ENCODE peak calls at places on chromosomes 13 and 19, in ten cellular contexts. One of them, this sample, is unnamed.

GRCh38 chr13:24271611-24272451 is 37.5 kb upstream of the C1QTNF9 start:
- DNase-seq in brain microvascular endothelial cell: peak
- DNase-seq in HCT116: no peak
- DNase-seq in neural progenitor cell: peak
- DNase-seq in keratinocyte: no peak
- DNase-seq in CD8-positive, alpha-beta T cell: peak
- DNase-seq in A673: peak
- DNase-seq in OCI-LY7: no peak
- DNase-seq in heart right ventricle: peak
- DNase-seq in breast epithelium: no peak
- DNase-seq in this sample: peak

GRCh38 chr13:29362849-29363604 is 232.5 kb downstream of the SLC7A1 start:
- DNase-seq in CD8-positive, alpha-beta T cell: no peak
- DNase-seq in keratinocyte: no peak
- DNase-seq in brain microvascular endothelial cell: peak
- DNase-seq in OCI-LY7: peak
- DNase-seq in heart right ventricle: peak
- DNase-seq in A673: peak
- DNase-seq in neural progenitor cell: peak
- DNase-seq in HCT116: peak
- DNase-seq in breast epithelium: no peak
- DNase-seq in this sample: peak

GRCh38 chr19:16247353-16248182 is 49.9 kb downstream of the AP1M1 start:
- DNase-seq in CD8-positive, alpha-beta T cell: peak
- DNase-seq in neural progenitor cell: peak
- DNase-seq in breast epithelium: peak
- DNase-seq in OCI-LY7: peak
- DNase-seq in brain microvascular endothelial cell: peak
- DNase-seq in HCT116: peak
- DNase-seq in keratinocyte: no peak
- DNase-seq in A673: peak
- DNase-seq in heart right ventricle: peak
- DNase-seq in this sample: peak

GRCh38 chr13:39607876-39608275 is 4.9 kb upstream of the LHFPL6 start:
- DNase-seq in keratinocyte: no peak
- DNase-seq in OCI-LY7: no peak
- DNase-seq in neural progenitor cell: no peak
- DNase-seq in A673: no peak
- DNase-seq in heart right ventricle: no peak
- DNase-seq in HCT116: no peak
- DNase-seq in brain microvascular endothelial cell: no peak
- DNase-seq in breast epithelium: no peak
- DNase-seq in CD8-positive, alpha-beta T cell: no peak
- DNase-seq in this sample: no peak

GRCh38 chr19:14786421-14786851 is 8.1 kb upstream of the ADGRE2 start:
- DNase-seq in heart right ventricle: no peak
- DNase-seq in OCI-LY7: peak
- DNase-seq in brain microvascular endothelial cell: no peak
- DNase-seq in neural progenitor cell: peak
- DNase-seq in CD8-positive, alpha-beta T cell: no peak
- DNase-seq in keratinocyte: no peak
- DNase-seq in breast epithelium: no peak
- DNase-seq in HCT116: no peak
- DNase-seq in A673: peak
- DNase-seq in this sample: no peak

GRCh38 chr13:41137241-41137640 is 4.6 kb upstream of the KBTBD6 start:
- DNase-seq in neural progenitor cell: no peak
- DNase-seq in keratinocyte: peak
- DNase-seq in CD8-positive, alpha-beta T cell: no peak
- DNase-seq in HCT116: no peak
- DNase-seq in A673: no peak
- DNase-seq in OCI-LY7: no peak
- DNase-seq in brain microvascular endothelial cell: no peak
- DNase-seq in heart right ventricle: no peak
- DNase-seq in breast epithelium: no peak
- DNase-seq in this sample: no peak

GRCh38 chr19:10286803-10287737 is at the start of gene ICAM4:
- DNase-seq in CD8-positive, alpha-beta T cell: no peak
- DNase-seq in breast epithelium: no peak
- DNase-seq in OCI-LY7: peak
- DNase-seq in neural progenitor cell: peak
- DNase-seq in heart right ventricle: peak
- DNase-seq in A673: peak
- DNase-seq in brain microvascular endothelial cell: no peak
- DNase-seq in keratinocyte: no peak
- DNase-seq in HCT116: no peak
- DNase-seq in this sample: no peak

GRCh38 chr19:35885225-35885624 is 15.1 kb downstream of the NFKBID start:
- DNase-seq in heart right ventricle: no peak
- DNase-seq in keratinocyte: no peak
- DNase-seq in CD8-positive, alpha-beta T cell: no peak
- DNase-seq in HCT116: no peak
- DNase-seq in neural progenitor cell: no peak
- DNase-seq in A673: no peak
- DNase-seq in brain microvascular endothelial cell: no peak
- DNase-seq in OCI-LY7: no peak
- DNase-seq in breast epithelium: no peak
- DNase-seq in this sample: no peak

GRCh38 chr13:99953138-99953755 is 18.3 kb downstream of the ZIC5 start:
- DNase-seq in brain microvascular endothelial cell: no peak
- DNase-seq in OCI-LY7: no peak
- DNase-seq in breast epithelium: no peak
- DNase-seq in heart right ventricle: no peak
- DNase-seq in HCT116: no peak
- DNase-seq in keratinocyte: no peak
- DNase-seq in CD8-positive, alpha-beta T cell: no peak
- DNase-seq in neural progenitor cell: no peak
- DNase-seq in A673: no peak
- DNase-seq in this sample: no peak

GRCh38 chr19:12974301-12975220 is 5.2 kb downstream of the DAND5 start:
- DNase-seq in keratinocyte: no peak
- DNase-seq in OCI-LY7: no peak
- DNase-seq in heart right ventricle: no peak
- DNase-seq in breast epithelium: no peak
- DNase-seq in A673: no peak
- DNase-seq in neural progenitor cell: no peak
- DNase-seq in brain microvascular endothelial cell: no peak
- DNase-seq in HCT116: no peak
- DNase-seq in CD8-positive, alpha-beta T cell: no peak
- DNase-seq in this sample: no peak

GRCh38 chr13:25725104-25725503 is 326.7 kb downstream of the SHISA2 start:
- DNase-seq in heart right ventricle: no peak
- DNase-seq in keratinocyte: no peak
- DNase-seq in neural progenitor cell: peak
- DNase-seq in HCT116: no peak
- DNase-seq in brain microvascular endothelial cell: no peak
- DNase-seq in OCI-LY7: no peak
- DNase-seq in A673: no peak
- DNase-seq in breast epithelium: no peak
- DNase-seq in CD8-positive, alpha-beta T cell: no peak
- DNase-seq in this sample: no peak

GRCh38 chr19:50324331-50324730 is 4.8 kb downstream of the KCNC3 start:
- DNase-seq in brain microvascular endothelial cell: no peak
- DNase-seq in neural progenitor cell: no peak
- DNase-seq in breast epithelium: no peak
- DNase-seq in CD8-positive, alpha-beta T cell: no peak
- DNase-seq in A673: no peak
- DNase-seq in keratinocyte: no peak
- DNase-seq in HCT116: no peak
- DNase-seq in OCI-LY7: no peak
- DNase-seq in heart right ventricle: no peak
- DNase-seq in this sample: no peak

GRCh38 chr19:32396046-32396652 is 9.4 kb upstream of the DPY19L3 start:
- DNase-seq in keratinocyte: no peak
- DNase-seq in breast epithelium: no peak
- DNase-seq in OCI-LY7: no peak
- DNase-seq in CD8-positive, alpha-beta T cell: no peak
- DNase-seq in A673: no peak
- DNase-seq in HCT116: no peak
- DNase-seq in neural progenitor cell: no peak
- DNase-seq in heart right ventricle: no peak
- DNase-seq in brain microvascular endothelial cell: no peak
- DNase-seq in this sample: no peak

GRCh38 chr19:43620061-43621001 is 902 bp upstream of the ZNF428 start:
- DNase-seq in CD8-positive, alpha-beta T cell: peak
- DNase-seq in heart right ventricle: no peak
- DNase-seq in OCI-LY7: no peak
- DNase-seq in HCT116: no peak
- DNase-seq in A673: no peak
- DNase-seq in breast epithelium: no peak
- DNase-seq in keratinocyte: no peak
- DNase-seq in brain microvascular endothelial cell: no peak
- DNase-seq in neural progenitor cell: no peak
- DNase-seq in this sample: no peak

GRCh38 chr13:51922771-51923480 is 61.2 kb downstream of the CCDC70 start:
- DNase-seq in OCI-LY7: peak
- DNase-seq in brain microvascular endothelial cell: no peak
- DNase-seq in HCT116: no peak
- DNase-seq in A673: no peak
- DNase-seq in CD8-positive, alpha-beta T cell: no peak
- DNase-seq in keratinocyte: no peak
- DNase-seq in neural progenitor cell: no peak
- DNase-seq in breast epithelium: no peak
- DNase-seq in heart right ventricle: no peak
- DNase-seq in this sample: no peak

GRCh38 chr19:16889429-16889882 is 657 bp downstream of the F2RL3 start:
- DNase-seq in keratinocyte: no peak
- DNase-seq in breast epithelium: no peak
- DNase-seq in neural progenitor cell: no peak
- DNase-seq in heart right ventricle: peak
- DNase-seq in brain microvascular endothelial cell: no peak
- DNase-seq in A673: no peak
- DNase-seq in OCI-LY7: no peak
- DNase-seq in CD8-positive, alpha-beta T cell: no peak
- DNase-seq in HCT116: no peak
- DNase-seq in this sample: no peak

GRCh38 chr13:20390526-20391175 is 135.0 kb downstream of the CRYL1 start:
- DNase-seq in brain microvascular endothelial cell: no peak
- DNase-seq in A673: no peak
- DNase-seq in keratinocyte: no peak
- DNase-seq in CD8-positive, alpha-beta T cell: no peak
- DNase-seq in breast epithelium: no peak
- DNase-seq in neural progenitor cell: no peak
- DNase-seq in OCI-LY7: no peak
- DNase-seq in heart right ventricle: no peak
- DNase-seq in HCT116: no peak
- DNase-seq in this sample: no peak

GRCh38 chr13:49124693-49125304 is 95.3 kb upstream of the MLNR start:
- DNase-seq in A673: no peak
- DNase-seq in breast epithelium: no peak
- DNase-seq in HCT116: no peak
- DNase-seq in OCI-LY7: no peak
- DNase-seq in heart right ventricle: no peak
- DNase-seq in keratinocyte: no peak
- DNase-seq in CD8-positive, alpha-beta T cell: no peak
- DNase-seq in neural progenitor cell: no peak
- DNase-seq in brain microvascular endothelial cell: no peak
- DNase-seq in this sample: no peak
- H3K27ac ChIP-seq in A673: no peak
- H3K27ac ChIP-seq in breast epithelium: no peak
- H3K27ac ChIP-seq in HCT116: no peak
- H3K27ac ChIP-seq in OCI-LY7: no peak
- H3K27ac ChIP-seq in heart right ventricle: no peak
- H3K27ac ChIP-seq in keratinocyte: no peak
- H3K27ac ChIP-seq in CD8-positive, alpha-beta T cell: no peak
- H3K27ac ChIP-seq in neural progenitor cell: no peak
- H3K27ac ChIP-seq in brain microvascular endothelial cell: no peak
- H3K27ac ChIP-seq in this sample: no peak

GRCh38 chr19:40090256-40091204 is at the start of gene ZNF780A:
- DNase-seq in brain microvascular endothelial cell: peak
- DNase-seq in neural progenitor cell: peak
- DNase-seq in A673: peak
- DNase-seq in heart right ventricle: peak
- DNase-seq in CD8-positive, alpha-beta T cell: peak
- DNase-seq in keratinocyte: no peak
- DNase-seq in HCT116: peak
- DNase-seq in breast epithelium: peak
- DNase-seq in OCI-LY7: peak
- DNase-seq in this sample: peak
- H3K27ac ChIP-seq in brain microvascular endothelial cell: peak
- H3K27ac ChIP-seq in neural progenitor cell: no peak
- H3K27ac ChIP-seq in A673: peak
- H3K27ac ChIP-seq in heart right ventricle: peak
- H3K27ac ChIP-seq in CD8-positive, alpha-beta T cell: peak
- H3K27ac ChIP-seq in keratinocyte: peak
- H3K27ac ChIP-seq in HCT116: peak
- H3K27ac ChIP-seq in breast epithelium: peak
- H3K27ac ChIP-seq in OCI-LY7: peak
- H3K27ac ChIP-seq in this sample: peak

GRCh38 chr19:39124136-39124764 is 1.3 kb upstream of the PAK4 start:
- DNase-seq in brain microvascular endothelial cell: no peak
- DNase-seq in heart right ventricle: no peak
- DNase-seq in keratinocyte: no peak
- DNase-seq in breast epithelium: no peak
- DNase-seq in OCI-LY7: no peak
- DNase-seq in A673: no peak
- DNase-seq in HCT116: no peak
- DNase-seq in neural progenitor cell: no peak
- DNase-seq in CD8-positive, alpha-beta T cell: no peak
- DNase-seq in this sample: no peak
- H3K27ac ChIP-seq in brain microvascular endothelial cell: no peak
- H3K27ac ChIP-seq in heart right ventricle: no peak
- H3K27ac ChIP-seq in keratinocyte: no peak
- H3K27ac ChIP-seq in breast epithelium: no peak
- H3K27ac ChIP-seq in OCI-LY7: no peak
- H3K27ac ChIP-seq in A673: no peak
- H3K27ac ChIP-seq in HCT116: no peak
- H3K27ac ChIP-seq in neural progenitor cell: no peak
- H3K27ac ChIP-seq in CD8-positive, alpha-beta T cell: no peak
- H3K27ac ChIP-seq in this sample: no peak

GRCh38 chr13:114257014-114257413 is 22.3 kb downstream of the CDC16 start:
- DNase-seq in breast epithelium: no peak
- DNase-seq in heart right ventricle: no peak
- DNase-seq in CD8-positive, alpha-beta T cell: no peak
- DNase-seq in HCT116: no peak
- DNase-seq in neural progenitor cell: no peak
- DNase-seq in keratinocyte: no peak
- DNase-seq in brain microvascular endothelial cell: peak
- DNase-seq in OCI-LY7: no peak
- DNase-seq in A673: no peak
- DNase-seq in this sample: no peak

GRCh38 chr13:114259974-114260373 is 21.4 kb upstream of the UPF3A start:
- DNase-seq in brain microvascular endothelial cell: no peak
- DNase-seq in OCI-LY7: peak
- DNase-seq in HCT116: no peak
- DNase-seq in heart right ventricle: no peak
- DNase-seq in CD8-positive, alpha-beta T cell: no peak
- DNase-seq in breast epithelium: peak
- DNase-seq in A673: no peak
- DNase-seq in keratinocyte: no peak
- DNase-seq in neural progenitor cell: no peak
- DNase-seq in this sample: no peak

GRCh38 chr13:114258589-114258988 is 22.8 kb upstream of the UPF3A start:
- DNase-seq in HCT116: no peak
- DNase-seq in CD8-positive, alpha-beta T cell: no peak
- DNase-seq in keratinocyte: no peak
- DNase-seq in brain microvascular endothelial cell: no peak
- DNase-seq in A673: no peak
- DNase-seq in heart right ventricle: no peak
- DNase-seq in neural progenitor cell: no peak
- DNase-seq in breast epithelium: no peak
- DNase-seq in OCI-LY7: no peak
- DNase-seq in this sample: no peak

GRCh38 chr13:114259374-114259773 is 22.0 kb upstream of the UPF3A start:
- DNase-seq in keratinocyte: no peak
- DNase-seq in brain microvascular endothelial cell: no peak
- DNase-seq in A673: no peak
- DNase-seq in HCT116: no peak
- DNase-seq in CD8-positive, alpha-beta T cell: no peak
- DNase-seq in breast epithelium: no peak
- DNase-seq in OCI-LY7: no peak
- DNase-seq in neural progenitor cell: no peak
- DNase-seq in heart right ventricle: no peak
- DNase-seq in this sample: no peak

GRCh38 chr13:114256547-114256946 is 21.9 kb downstream of the CDC16 start:
- DNase-seq in CD8-positive, alpha-beta T cell: no peak
- DNase-seq in neural progenitor cell: no peak
- DNase-seq in OCI-LY7: no peak
- DNase-seq in brain microvascular endothelial cell: no peak
- DNase-seq in keratinocyte: no peak
- DNase-seq in breast epithelium: no peak
- DNase-seq in A673: no peak
- DNase-seq in HCT116: no peak
- DNase-seq in heart right ventricle: no peak
- DNase-seq in this sample: no peak
- H3K27ac ChIP-seq in CD8-positive, alpha-beta T cell: no peak
- H3K27ac ChIP-seq in neural progenitor cell: no peak
- H3K27ac ChIP-seq in OCI-LY7: no peak
- H3K27ac ChIP-seq in brain microvascular endothelial cell: no peak
- H3K27ac ChIP-seq in keratinocyte: no peak
- H3K27ac ChIP-seq in breast epithelium: no peak
- H3K27ac ChIP-seq in A673: no peak
- H3K27ac ChIP-seq in HCT116: no peak
- H3K27ac ChIP-seq in heart right ventricle: no peak
- H3K27ac ChIP-seq in this sample: no peak

This sample was measured in substantia nigra.